ENCODE peak calls at places on chromosomes 2 and 18, in six cellular contexts. W is CD8-positive, alpha-beta T cell; B is AG04449; G is heart right ventricle; R is stomach; I is coronary artery. C is an unnamed sample.

GRCh38 chr18:49380812-49381211 is 79.6 kb downstream of the DYM start:
- DNase-seq in W (no peak), R (no peak), B (no peak), I (no peak), G (no peak), C (no peak)

GRCh38 chr18:60157810-60158209 is 214.8 kb downstream of the MC4R start:
- DNase-seq in W (no peak), I (no peak), G (no peak), R (no peak), B (no peak), C (no peak)

GRCh38 chr2:54680397-54681032 is 42.9 kb upstream of the EML6 start:
- DNase-seq in B (no peak), G (no peak), I (no peak), W (no peak), R (no peak), C (no peak)

GRCh38 chr2:35463805-35464596 is 891.6 kb upstream of the CRIM1 start:
- DNase-seq in B (no peak), G (no peak), W (no peak), I (no peak), R (no peak), C (no peak)

GRCh38 chr2:120681181-120681580 is 54.5 kb upstream of the GLI2 start:
- DNase-seq in I (no peak), R (no peak), G (no peak), W (no peak), B (no peak), C (no peak)

GRCh38 chr2:177874678-177875077 is 197.9 kb downstream of the PDE11A start:
- DNase-seq in G (no peak), I (no peak), B (no peak), W (no peak), R (no peak), C (no peak)

GRCh38 chr2:133139847-133140533 is 428.3 kb downstream of the NCKAP5 start:
- DNase-seq in W (no peak), I (no peak), R (no peak), G (no peak), B (no peak), C (no peak)

GRCh38 chr2:15584767-15585469 is 6.8 kb upstream of the DDX1 start:
- DNase-seq in I (no peak), R (no peak), G (no peak), B (no peak), W (no peak), C (no peak)

GRCh38 chr2:15938803-15939555 is 1.4 kb upstream of the MYCN start:
- DNase-seq in W (no peak), G (no peak), I (no peak), R (no peak), B (no peak), C (no peak)

GRCh38 chr18:21074336-21075323 is 37.0 kb downstream of the ROCK1 start:
- DNase-seq in B (no peak), G (no peak), W (no peak), I (no peak), R (no peak), C (no peak)

GRCh38 chr2:239075918-239076727 is 228.2 kb downstream of the TWIST2 start:
- DNase-seq in B (no peak), G (peak), W (no peak), I (no peak), R (peak), C (no peak)

GRCh38 chr2:217903859-217904613 is 98.8 kb downstream of the TNS1 start:
- DNase-seq in B (no peak), I (peak), W (no peak), G (peak), R (peak), C (no peak)

GRCh38 chr2:231991664-231992063 is 30.2 kb downstream of the DIS3L2 start:
- DNase-seq in W (no peak), I (no peak), R (no peak), G (no peak), B (no peak), C (no peak)

GRCh38 chr2:3447789-3448317 is 68.4 kb downstream of the TRAPPC12 start:
- DNase-seq in B (no peak), I (no peak), G (no peak), W (no peak), R (no peak), C (no peak)

GRCh38 chr2:192749606-192750200 is 555.0 kb upstream of the TMEFF2 start:
- DNase-seq in G (no peak), W (no peak), I (no peak), B (no peak), R (no peak), C (no peak)

GRCh38 chr2:237279012-237279768 is 134.8 kb downstream of the COL6A3 start:
- DNase-seq in B (no peak), W (no peak), R (no peak), I (no peak), G (no peak), C (no peak)

GRCh38 chr18:70931942-70932814 is 643.3 kb downstream of the SOCS6 start:
- DNase-seq in G (no peak), B (no peak), I (no peak), R (no peak), W (no peak), C (no peak)

GRCh38 chr2:25251032-25251460 is 82.7 kb upstream of the POMC start:
- DNase-seq in G (no peak), W (peak), B (no peak), I (no peak), R (no peak), C (no peak)

GRCh38 chr2:239055756-239056493 is 208.0 kb downstream of the TWIST2 start:
- DNase-seq in B (no peak), I (no peak), G (no peak), R (no peak), W (no peak), C (no peak)

GRCh38 chr2:184692137-184692734 is 93.9 kb downstream of the ZNF804A start:
- DNase-seq in I (no peak), W (no peak), R (no peak), B (no peak), G (no peak), C (peak)

GRCh38 chr2:43611987-43612894 is 16.4 kb upstream of the THADA start:
- DNase-seq in R (peak), B (no peak), G (peak), I (no peak), W (peak), C (no peak)

GRCh38 chr18:5295231-5295920 is at the start of gene ZBTB14:
- DNase-seq in W (peak), B (no peak), R (peak), G (peak), I (no peak), C (no peak)

GRCh38 chr2:41709702-41710599 is 337.9 kb upstream of the PKDCC start:
- DNase-seq in R (no peak), B (no peak), G (no peak), W (no peak), I (no peak), C (no peak)

GRCh38 chr2:30287857-30288513 is 56.7 kb downstream of the LBH start:
- DNase-seq in W (no peak), G (no peak), B (no peak), R (no peak), I (no peak), C (no peak)

GRCh38 chr18:62105373-62105772 is 81.5 kb downstream of the PIGN start:
- DNase-seq in I (no peak), G (no peak), R (no peak), B (no peak), W (no peak), C (no peak)

GRCh38 chr18:7945882-7946281 is 378.8 kb downstream of the PTPRM start:
- DNase-seq in R (no peak), I (no peak), W (no peak), B (peak), G (no peak), C (peak)

GRCh38 chr2:229870903-229871650 is 50.7 kb downstream of the TRIP12 start:
- DNase-seq in G (no peak), R (no peak), B (no peak), I (no peak), W (no peak), C (no peak)

GRCh38 chr2:207617011-207617671 is 8.1 kb downstream of the METTL21A start:
- DNase-seq in B (peak), W (no peak), I (no peak), G (no peak), R (no peak), C (peak)

GRCh38 chr2:159801925-159802324 is 3.9 kb upstream of the CD302 start:
- DNase-seq in B (no peak), R (no peak), I (no peak), W (no peak), G (no peak), C (no peak)

GRCh38 chr18:48330016-48330991 is 78.9 kb downstream of the ZBTB7C start:
- DNase-seq in G (no peak), B (peak), R (no peak), I (no peak), W (no peak), C (peak)

GRCh38 chr2:9249036-9249800 is 42.6 kb downstream of the ASAP2 start:
- DNase-seq in I (no peak), W (no peak), B (no peak), G (no peak), R (peak), C (no peak)

GRCh38 chr2:65661980-65662653 is 229.7 kb upstream of the SPRED2 start:
- DNase-seq in W (no peak), R (no peak), B (no peak), G (no peak), I (no peak), C (no peak)

GRCh38 chr2:16417711-16418110 is 247.9 kb downstream of the CYRIA start:
- DNase-seq in B (no peak), G (no peak), R (no peak), W (no peak), I (no peak), C (no peak)

GRCh38 chr2:239399404-239399999 is 1.3 kb downstream of the HDAC4 start:
- DNase-seq in R (peak), B (no peak), G (no peak), I (peak), W (peak), C (no peak)

GRCh38 chr18:76823166-76823539 is 796 bp downstream of the ZNF236 start:
- DNase-seq in I (no peak), R (no peak), W (no peak), G (peak), B (no peak), C (no peak)

GRCh38 chr2:212421571-212422334 is 116.8 kb downstream of the ERBB4 start:
- DNase-seq in G (no peak), B (peak), W (no peak), I (no peak), R (no peak), C (peak)

GRCh38 chr2:215277942-215278341 is 33.9 kb upstream of the ATIC start:
- DNase-seq in I (no peak), W (no peak), R (no peak), B (no peak), G (no peak), C (no peak)

DNA sequence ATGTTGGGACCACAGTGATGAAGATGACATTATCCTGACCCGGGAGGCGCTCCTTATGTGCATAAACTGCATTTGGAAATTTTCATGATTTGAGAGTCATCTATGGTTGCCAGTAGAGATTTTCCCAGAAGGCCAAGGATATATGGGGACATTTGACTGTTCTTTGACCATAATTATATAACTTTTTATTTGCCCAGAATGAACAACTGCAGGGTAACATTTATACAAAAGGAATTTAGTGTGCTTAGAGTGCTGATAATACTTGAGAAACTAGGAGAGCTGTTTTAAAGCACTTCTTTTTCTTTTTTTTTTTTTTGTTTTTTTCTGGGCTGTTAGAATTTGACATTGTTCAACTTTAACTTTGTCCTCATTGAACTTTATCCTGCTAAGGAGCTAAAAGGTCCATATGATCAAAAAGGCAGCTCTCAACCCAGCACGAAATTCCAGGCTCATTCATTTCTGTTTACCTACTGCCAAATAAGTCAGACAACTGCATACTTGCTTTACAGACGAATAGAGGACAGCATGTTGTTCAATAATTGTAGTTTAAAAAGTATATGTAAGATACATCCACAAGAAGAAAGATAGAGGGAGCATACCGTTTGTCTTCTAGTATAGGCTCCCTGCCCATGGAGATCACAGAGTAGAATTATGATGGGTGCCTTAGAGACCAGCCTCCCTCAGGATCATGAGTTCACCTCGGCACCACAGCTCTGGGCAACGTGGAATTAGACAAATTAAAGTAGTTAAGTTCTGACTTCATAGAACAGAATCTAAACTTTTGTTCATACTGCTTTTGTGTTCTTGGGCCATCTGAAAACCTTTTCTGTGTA is 243.0 kb downstream of the NEDD4L start:
- DNase-seq in W (no peak), G (no peak), R (no peak), B (no peak), I (no peak), C (no peak)
- H3K4me3 ChIP-seq in W (no peak), G (no peak), R (no peak), B (no peak), I (no peak), C (no peak)

DNA sequence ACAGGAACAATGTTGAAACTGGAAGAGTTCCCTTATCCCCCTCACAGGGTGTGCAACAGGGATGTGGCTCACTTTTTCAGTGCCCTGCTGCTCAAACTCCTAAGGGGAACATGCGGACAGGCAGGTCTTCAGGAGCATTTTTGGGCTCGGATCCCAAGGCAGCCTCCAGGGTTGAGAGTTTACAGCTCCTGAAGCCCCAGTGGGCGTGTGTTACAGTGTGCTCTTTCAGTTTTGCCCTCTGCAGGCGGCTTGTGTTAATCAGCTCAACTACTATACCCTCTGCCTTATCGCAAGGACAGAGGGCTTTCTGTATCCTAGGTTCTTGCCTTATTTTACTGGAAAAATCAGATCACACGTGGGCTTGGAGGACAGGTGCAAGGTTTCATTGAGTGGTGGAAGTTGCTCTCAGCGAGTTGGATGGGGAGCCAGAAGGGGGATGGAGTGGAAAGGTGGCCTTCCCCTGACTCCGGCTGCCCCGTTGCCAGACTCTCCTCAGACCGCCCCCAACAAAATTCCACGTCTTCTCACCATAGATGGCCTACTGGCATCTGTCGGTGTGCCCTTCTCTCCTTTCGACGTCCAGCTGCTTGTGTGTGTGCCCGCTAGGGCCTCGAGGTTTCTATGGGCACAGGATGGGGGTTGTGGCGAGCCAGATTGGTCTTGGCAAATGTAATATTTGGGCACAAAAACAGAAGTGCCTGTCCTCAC is 541.9 kb downstream of the TMX3 start:
- DNase-seq in R (no peak), W (no peak), G (no peak), I (no peak), B (no peak), C (no peak)
- TF ChIP-seq CTCF in R (no peak), W (no peak), G (no peak), I (no peak), B (no peak), C (no peak)

GRCh38 chr18:32468147-32468845 is 2.4 kb downstream of the GAREM1 start:
- DNase-seq in G (no peak), B (no peak), R (no peak), W (no peak), I (no peak), C (no peak)
- H3K4me3 ChIP-seq in G (peak), B (no peak), R (peak), W (no peak), I (peak), C (no peak)

DNA sequence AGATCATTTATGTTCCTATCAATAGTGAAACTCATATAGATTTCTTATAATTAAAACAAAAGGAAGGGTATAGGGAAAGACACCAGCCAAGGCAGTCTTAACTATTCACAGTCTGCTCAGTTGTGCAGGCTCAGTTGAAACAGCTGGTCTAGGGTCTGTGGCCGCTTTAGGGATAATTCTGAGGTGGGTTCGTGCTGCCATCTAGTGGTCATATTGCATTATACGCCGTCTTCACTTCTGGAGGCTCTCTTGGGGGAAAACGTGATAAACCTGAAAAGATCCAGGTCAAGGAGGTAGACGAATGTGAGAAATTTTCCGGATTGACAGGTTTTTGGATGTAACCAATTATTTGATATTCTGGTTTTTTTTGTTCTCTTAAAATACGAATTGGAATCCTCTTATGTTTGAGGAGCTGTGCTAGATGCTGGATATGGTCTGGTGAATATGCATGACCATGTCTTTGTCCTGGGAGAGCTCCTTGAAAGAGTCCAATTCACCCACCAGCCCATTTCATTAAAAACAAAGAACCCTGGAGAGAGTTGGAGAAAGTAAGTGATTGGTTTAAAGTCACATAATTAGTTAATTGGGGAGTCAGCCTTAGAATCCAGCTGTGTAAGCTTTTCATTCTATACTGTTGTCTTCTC is 492.4 kb downstream of the PLCL1 start:
- DNase-seq in G (peak), I (no peak), W (peak), B (no peak), R (peak), C (no peak)
- TF ChIP-seq CTCF in G (peak), I (peak), W (peak), B (peak), R (no peak), C (peak)

DNA sequence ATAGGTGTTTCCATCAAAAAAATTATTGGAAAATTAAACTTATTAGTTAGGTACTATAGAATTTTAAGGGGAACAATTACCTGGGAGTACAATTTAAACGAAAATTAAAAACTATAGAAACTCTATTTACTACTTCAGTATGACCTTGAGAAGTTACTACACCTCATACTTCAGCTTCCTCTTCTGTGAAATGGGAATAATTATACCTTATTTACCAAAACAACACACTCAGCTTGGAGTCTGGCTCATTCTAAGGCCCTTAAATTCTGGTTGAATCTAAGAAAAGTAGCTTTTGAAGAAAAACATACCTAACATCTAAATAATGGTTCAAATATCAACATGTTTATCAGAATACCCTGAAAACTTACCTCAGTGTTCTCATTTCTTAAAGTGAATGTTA is 2.7 kb downstream of the NABP1 start:
- DNase-seq in B (no peak), I (no peak), R (no peak), W (no peak), G (no peak), C (no peak)
- H3K4me3 ChIP-seq in B (peak), I (peak), R (peak), W (no peak), G (no peak), C (peak)

DNA sequence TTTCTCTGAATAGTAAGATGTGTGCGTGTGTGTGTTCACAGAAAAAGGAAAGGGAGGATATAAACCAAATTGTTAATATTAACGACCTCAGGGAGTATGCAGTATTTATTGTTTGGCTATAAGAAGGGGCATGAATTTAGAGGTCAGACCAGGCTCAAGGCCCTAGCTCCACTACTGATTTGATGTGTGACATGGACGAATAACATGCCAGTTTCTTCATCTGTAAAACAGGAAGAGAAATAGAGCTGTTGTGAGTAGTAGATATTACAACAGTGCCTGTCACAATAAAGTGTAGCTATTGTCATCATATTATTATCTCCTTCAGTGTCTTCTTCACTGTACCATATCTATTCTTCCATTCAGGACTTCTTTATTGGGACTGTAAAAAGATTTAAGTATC is 4.1 kb upstream of the MAT2A start:
- DNase-seq in I (no peak), W (no peak), R (no peak), B (no peak), G (no peak), C (no peak)
- TF ChIP-seq CTCF in I (no peak), W (no peak), R (no peak), B (no peak), G (no peak), C (no peak)

GRCh38 chr2:46701152-46701551 is 214.5 kb downstream of the MCFD2 start:
- DNase-seq in B (no peak), W (no peak), R (no peak), I (no peak), G (no peak), C (no peak)
- H3K4me3 ChIP-seq in B (peak), W (no peak), R (peak), I (peak), G (peak), C (peak)

GRCh38 chr18:10760986-10761385 is 235.2 kb downstream of the NAPG start:
- DNase-seq in B (no peak), W (no peak), I (no peak), G (no peak), R (no peak), C (no peak)
- TF ChIP-seq CTCF in B (no peak), W (no peak), I (no peak), G (no peak), R (no peak), C (no peak)

C was measured in BJ.